ENCODE peak calls at places on chromosomes 1 and 21, in five cellular contexts. L is A673, F is A549, A is fibroblast of mammary gland, N is NB4. H is an unnamed sample.

GRCh38 chr1:148353461-148354283 is 129.4 kb downstream of the PPIAL4G start:
- DNase-seq in L (no peak), A (peak), N (no peak), F (peak), H (no peak)

GRCh38 chr1:79575424-79575823 is 568.9 kb upstream of the ADGRL4 start:
- DNase-seq in N (no peak), A (no peak), F (no peak), L (peak), H (no peak)

GRCh38 chr1:205950280-205950679 is 7.0 kb upstream of the SLC26A9 start:
- DNase-seq in L (no peak), A (peak), F (no peak), N (no peak), H (no peak)

GRCh38 chr1:24020032-24020431 is 39.9 kb upstream of the SRSF10 start:
- DNase-seq in F (no peak), A (peak), N (no peak), L (no peak), H (no peak)

GRCh38 chr1:115647000-115647399 is 5.2 kb downstream of the VANGL1 start:
- DNase-seq in A (peak), N (no peak), L (no peak), F (no peak), H (no peak)

GRCh38 chr1:66227966-66228365 is 306.0 kb upstream of the SGIP1 start:
- DNase-seq in F (no peak), N (no peak), A (no peak), L (no peak), H (no peak)

GRCh38 chr1:11188381-11188780 is 774 bp upstream of the ANGPTL7 start:
- DNase-seq in L (no peak), A (no peak), F (no peak), N (no peak), H (no peak)

GRCh38 chr1:30041741-30042437 is 681.5 kb downstream of the MATN1 start:
- DNase-seq in F (no peak), L (no peak), A (no peak), N (no peak), H (no peak)

GRCh38 chr1:22930235-22930912 is 42.3 kb downstream of the LACTBL1 start:
- DNase-seq in A (peak), F (peak), L (peak), N (peak), H (peak)

GRCh38 chr1:99969729-99970591 is at the start of gene SLC35A3:
- DNase-seq in L (peak), A (peak), N (peak), F (peak), H (peak)

GRCh38 chr1:17067465-17068245 is 13.8 kb upstream of the SDHB start:
- DNase-seq in L (no peak), F (no peak), A (no peak), N (no peak), H (no peak)

GRCh38 chr1:198943484-198943883 is 304.6 kb downstream of the PTPRC start:
- DNase-seq in L (no peak), F (no peak), N (peak), A (no peak), H (no peak)

GRCh38 chr1:235940282-235940681 is 73.6 kb upstream of the LYST start:
- DNase-seq in N (peak), F (no peak), L (no peak), A (no peak), H (no peak)

DNA sequence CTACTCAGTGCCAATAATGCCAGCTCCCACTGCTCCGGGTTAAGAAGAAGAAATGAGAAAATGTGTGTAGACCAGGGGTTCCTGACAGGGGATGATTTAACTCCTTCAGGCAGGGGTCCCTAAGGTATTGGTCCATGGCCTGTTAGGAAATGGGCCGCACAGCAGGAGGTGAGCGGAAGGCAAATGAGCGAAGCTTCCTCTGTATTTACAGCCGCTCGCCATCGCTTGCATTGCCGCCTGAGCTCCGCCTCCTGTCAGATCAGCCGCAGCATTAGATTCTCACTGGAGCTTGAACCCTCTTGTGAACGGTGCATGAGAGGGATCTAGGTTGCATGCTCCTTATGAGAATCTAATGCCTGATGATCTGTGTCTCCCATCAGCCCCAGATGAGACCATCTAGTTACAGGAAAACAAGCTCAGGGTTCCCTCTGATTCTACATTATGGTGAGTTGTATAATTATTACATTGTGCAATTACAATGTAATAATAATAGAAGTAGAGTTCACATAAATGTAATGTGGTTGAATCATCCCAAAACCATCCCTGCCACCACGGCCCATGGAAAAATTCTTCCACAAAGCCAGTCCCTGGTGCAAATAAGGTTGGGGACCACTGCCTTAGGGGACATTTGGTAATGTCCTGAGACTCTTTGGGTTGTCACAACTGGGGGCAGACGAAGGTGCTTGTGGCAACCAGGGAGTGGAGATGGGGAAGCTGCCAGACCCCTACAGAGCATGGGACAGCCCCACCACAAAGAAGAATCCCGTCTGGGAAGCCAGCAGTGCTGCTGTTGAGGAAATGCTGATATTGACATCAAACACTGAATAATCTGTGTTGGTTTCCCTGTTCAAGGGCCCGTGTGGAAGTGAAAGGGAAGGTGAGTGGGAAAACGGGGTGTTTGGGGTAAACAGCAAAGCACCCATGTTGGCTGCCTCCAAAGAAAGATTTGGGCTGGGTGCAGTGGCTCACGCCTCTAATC is 60.8 kb downstream of the DHRS3 start:
- DNase-seq in N (peak), F (no peak), L (no peak), A (peak), H (no peak)
- TF ChIP-seq CTCF in N (no peak), F (no peak), L (no peak), A (no peak), H (no peak)

DNA sequence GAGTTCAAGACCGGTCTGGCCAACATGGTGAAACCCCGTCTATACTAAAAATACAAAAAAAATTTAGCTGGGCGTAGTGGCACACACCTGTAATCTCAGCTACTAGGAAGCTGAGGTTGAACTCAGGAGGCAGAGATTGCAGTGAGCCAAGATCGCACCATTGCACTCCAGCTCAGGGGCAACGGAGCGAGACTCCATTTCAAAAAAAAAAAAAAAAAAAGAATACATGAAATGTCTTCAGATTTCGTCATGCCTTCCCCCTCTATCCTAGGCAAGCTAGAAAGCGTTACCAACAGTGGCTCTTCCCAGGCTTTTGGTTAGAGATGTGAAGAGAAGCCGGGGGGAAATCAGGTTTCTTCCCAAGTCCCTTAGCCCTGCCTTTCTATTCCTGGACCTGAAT is 3.6 kb downstream of the TFF1 start:
- DNase-seq in N (no peak), F (no peak), A (no peak), L (no peak), H (no peak)
- TF ChIP-seq CTCF in N (no peak), F (no peak), A (no peak), L (no peak), H (no peak)

GRCh38 chr1:44594871-44595735 is 79.2 kb downstream of the TMEM53 start:
- DNase-seq in A (peak), N (peak), L (peak), F (peak), H (peak)

GRCh38 chr1:44594353-44594752 is 79.9 kb downstream of the TMEM53 start:
- DNase-seq in F (no peak), A (no peak), N (no peak), L (no peak), H (no peak)

GRCh38 chr1:44590475-44590874 is 83.8 kb downstream of the TMEM53 start:
- DNase-seq in A (no peak), N (no peak), L (no peak), F (no peak), H (no peak)

GRCh38 chr1:44588551-44588950 is 85.7 kb downstream of the TMEM53 start:
- DNase-seq in L (no peak), A (no peak), F (no peak), N (no peak), H (no peak)

GRCh38 chr1:44592208-44593145 is 81.8 kb downstream of the TMEM53 start:
- DNase-seq in F (no peak), N (no peak), L (no peak), A (no peak), H (no peak)
- TF ChIP-seq CTCF in F (no peak), N (no peak), L (no peak), A (no peak), H (no peak)

GRCh38 chr1:15328785-15329480 is 80.8 kb upstream of the EFHD2 start:
- DNase-seq in A (peak), N (no peak), F (no peak), L (no peak), H (no peak)
- TF ChIP-seq CTCF in A (peak), N (no peak), F (no peak), L (no peak), H (no peak)

H was measured in neural crest cell.